ENCODE peak calls at places on chromosomes 3 and 15, in six cellular contexts. W is stomach, I is breast epithelium, K is transverse colon, A is spleen, B is sigmoid colon. C is an unnamed sample. For H3K9me3, the result is how much of the 10 kb centered on the place peaks cover.

GRCh38 chr15:96213896-96214295 is 116.6 kb upstream of the NR2F2 start:
- DNase-seq in W (peak), B (no peak), A (no peak), I (no peak), K (no peak), C (peak)

GRCh38 chr15:70615435-70616310 is 147.7 kb downstream of the UACA start:
- DNase-seq in B (no peak), A (no peak), I (no peak), W (no peak), K (no peak), C (no peak)

GRCh38 chr15:38068600-38068999 is 134.2 kb downstream of the TMCO5A start:
- DNase-seq in K (no peak), I (no peak), B (no peak), W (no peak), A (no peak), C (no peak)

GRCh38 chr3:107117922-107118576 is 259.2 kb upstream of the CCDC54 start:
- DNase-seq in B (no peak), A (no peak), W (no peak), K (no peak), I (no peak), C (no peak)

GRCh38 chr3:17025594-17026139 is 140.9 kb downstream of the PLCL2 start:
- DNase-seq in B (no peak), I (no peak), A (no peak), W (no peak), K (no peak), C (no peak)

GRCh38 chr15:57708047-57708446 is 1.5 kb downstream of the POLR2M start:
- DNase-seq in K (no peak), B (no peak), W (no peak), A (no peak), I (no peak), C (no peak)

GRCh38 chr3:9388142-9388541 is 9.3 kb upstream of the SETD5 start:
- DNase-seq in I (no peak), B (no peak), W (no peak), A (no peak), K (no peak), C (no peak)

GRCh38 chr3:13507791-13508339 is 27.8 kb downstream of the HDAC11 start:
- DNase-seq in W (no peak), K (no peak), A (no peak), I (no peak), B (no peak), C (peak)

GRCh38 chr15:83304861-83305661 is 20.6 kb upstream of the BNC1 start:
- DNase-seq in W (no peak), K (no peak), A (no peak), I (no peak), B (no peak), C (no peak)

GRCh38 chr3:145882416-145882815 is 278.6 kb downstream of the PLOD2 start:
- DNase-seq in W (peak), K (no peak), A (no peak), B (no peak), I (no peak), C (no peak)

GRCh38 chr3:171169443-171169842 is 142.9 kb upstream of the SLC2A2 start:
- DNase-seq in W (no peak), A (no peak), I (no peak), K (no peak), B (no peak), C (no peak)

GRCh38 chr3:117853923-117854322 is 1144.3 kb downstream of the TUSC7 start:
- DNase-seq in I (no peak), W (no peak), A (no peak), B (no peak), K (no peak), C (no peak)

GRCh38 chr3:38283810-38284775 is 2.0 kb downstream of the SLC22A14 start:
- DNase-seq in I (no peak), A (no peak), B (no peak), W (no peak), K (no peak), C (no peak)

GRCh38 chr15:62726461-62726860 is 316.1 kb upstream of the TPM1 start:
- DNase-seq in I (no peak), W (no peak), A (no peak), K (no peak), B (no peak), C (no peak)

GRCh38 chr3:12400795-12401194 is 83.5 kb upstream of the TSEN2 start:
- DNase-seq in W (no peak), K (no peak), A (no peak), I (no peak), B (no peak), C (no peak)

GRCh38 chr3:71684752-71685151 is 40.5 kb downstream of the EIF4E3 start:
- DNase-seq in B (peak), I (no peak), A (no peak), K (no peak), W (no peak), C (peak)

GRCh38 chr3:183619624-183620274 is 15.7 kb upstream of the KLHL24 start:
- DNase-seq in K (no peak), I (no peak), A (no peak), W (no peak), B (no peak), C (no peak)

GRCh38 chr3:136350132-136350531 is 100.0 kb downstream of the PCCB start:
- DNase-seq in W (no peak), B (peak), K (peak), I (no peak), A (no peak), C (no peak)

GRCh38 chr3:57706462-57706861 is 13.6 kb upstream of the DENND6A start:
- DNase-seq in B (no peak), A (no peak), W (no peak), K (no peak), I (no peak), C (no peak)

GRCh38 chr3:160921020-160921635 is 165.1 kb downstream of the PPM1L start:
- DNase-seq in A (no peak), B (no peak), W (peak), K (no peak), I (no peak), C (no peak)

GRCh38 chr15:67680645-67681044 is 138.1 kb downstream of the MAP2K5 start:
- DNase-seq in I (no peak), B (no peak), A (no peak), W (no peak), K (no peak), C (no peak)

GRCh38 chr15:73049564-73050215 is 2.6 kb upstream of the NEO1 start:
- DNase-seq in I (no peak), B (no peak), W (no peak), A (no peak), K (no peak), C (no peak)

GRCh38 chr15:100966997-100967396 is 47.8 kb downstream of the LRRK1 start:
- DNase-seq in W (no peak), B (no peak), K (no peak), I (no peak), A (no peak), C (no peak)

GRCh38 chr3:195908439-195909293 is at the start of gene TNK2:
- DNase-seq in K (peak), W (peak), A (peak), I (no peak), B (peak), C (no peak)

GRCh38 chr15:73001840-73002239 is 50.4 kb upstream of the NEO1 start:
- DNase-seq in K (no peak), I (no peak), A (no peak), B (no peak), W (no peak), C (no peak)

GRCh38 chr15:76381366-76381765 is 44.8 kb downstream of the ISL2 start:
- DNase-seq in I (no peak), W (no peak), K (no peak), B (no peak), A (no peak), C (no peak)

GRCh38 chr3:16134173-16134928 is 40.1 kb upstream of the GALNT15 start:
- DNase-seq in B (no peak), I (no peak), W (no peak), A (no peak), K (no peak), C (no peak)

GRCh38 chr3:191686626-191687025 is 225.7 kb downstream of the PYDC2 start:
- DNase-seq in A (no peak), B (no peak), K (no peak), I (no peak), W (no peak), C (no peak)

GRCh38 chr15:74978503-74978902 is 16.9 kb upstream of the SCAMP5 start:
- DNase-seq in B (no peak), W (no peak), A (peak), K (no peak), I (no peak), C (no peak)

GRCh38 chr3:36786921-36787890 is 22.9 kb upstream of the DCLK3 start:
- DNase-seq in A (no peak), I (no peak), B (no peak), W (no peak), K (no peak), C (no peak)

GRCh38 chr15:99076555-99077308 is 28.1 kb upstream of the SYNM start:
- DNase-seq in I (peak), W (peak), B (peak), K (peak), A (no peak), C (peak)

GRCh38 chr3:170705136-170705535 is 119.3 kb upstream of the SLC7A14 start:
- DNase-seq in W (no peak), K (no peak), A (no peak), B (no peak), I (no peak), C (no peak)

GRCh38 chr3:112043621-112044201 is 9.2 kb downstream of the TMPRSS7 start:
- DNase-seq in I (no peak), B (no peak), W (peak), K (peak), A (no peak), C (peak)

GRCh38 chr15:44606740-44607139 is 56.7 kb downstream of the SPG11 start:
- DNase-seq in K (no peak), I (no peak), A (no peak), W (no peak), B (no peak), C (no peak)

GRCh38 chr15:70870066-70870465 is 16.1 kb upstream of the LARP6 start:
- DNase-seq in W (no peak), B (no peak), I (no peak), K (no peak), A (no peak), C (no peak)

GRCh38 chr3:62065985-62066693 is 307.2 kb downstream of the FEZF2 start:
- DNase-seq in B (no peak), I (no peak), K (no peak), A (no peak), W (no peak), C (no peak)

GRCh38 chr3:15942462-15942861 is 144.7 kb upstream of the ANKRD28 start:
- DNase-seq in A (no peak), I (no peak), W (no peak), K (no peak), B (no peak), C (no peak)

GRCh38 chr15:31396881-31397560 is 70.4 kb downstream of the KLF13 start:
- DNase-seq in W (peak), K (peak), B (peak), A (peak), I (peak), C (peak)
- TF ChIP-seq POLR2AphosphoS5 in W (peak), K (peak), B (peak), A (peak), I (peak), C (peak)

GRCh38 chr3:197749315-197749600 is 425 bp upstream of the FYTTD1 start:
- DNase-seq in I (no peak), B (no peak), W (peak), K (peak), A (no peak), C (peak)

GRCh38 chr3:197749601-197750395 is at the start of gene FYTTD1:
- DNase-seq in W (peak), B (peak), K (peak), I (peak), A (peak), C (peak)

GRCh38 chr3:197748597-197749314 is 927 bp upstream of the FYTTD1 start:
- DNase-seq in A (no peak), K (no peak), I (no peak), W (no peak), B (no peak), C (no peak)

GRCh38 chr3:197746214-197746613 is 3.5 kb upstream of the FYTTD1 start:
- DNase-seq in A (no peak), W (no peak), K (no peak), B (no peak), I (no peak), C (no peak)

DNA sequence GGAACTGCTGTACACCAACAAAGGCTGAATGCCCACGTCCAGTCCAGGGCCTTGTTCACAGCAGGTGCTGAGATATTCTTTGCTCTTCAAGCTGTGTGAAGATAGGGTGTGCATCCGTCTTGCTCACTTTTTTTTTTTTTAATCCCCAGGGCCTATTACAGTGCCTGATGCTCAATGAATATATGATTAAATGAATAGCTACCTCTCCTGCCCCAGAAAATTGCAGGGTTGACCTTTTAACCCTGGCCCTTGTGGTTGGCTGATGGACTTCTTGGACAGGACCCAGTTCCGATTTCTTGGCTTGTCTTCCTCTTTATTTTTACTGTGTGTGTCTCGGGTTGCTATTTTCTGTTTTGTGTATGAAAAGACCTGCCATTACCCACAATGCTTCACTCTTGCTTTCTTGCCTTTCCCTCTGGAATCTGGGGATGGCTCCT is 2.9 kb upstream of the FYTTD1 start:
- DNase-seq in A (no peak), W (no peak), B (no peak), K (no peak), I (no peak), C (no peak)
- H3K4me3 ChIP-seq in A (no peak), W (no peak), B (no peak), K (no peak), I (no peak), C (no peak)

DNA sequence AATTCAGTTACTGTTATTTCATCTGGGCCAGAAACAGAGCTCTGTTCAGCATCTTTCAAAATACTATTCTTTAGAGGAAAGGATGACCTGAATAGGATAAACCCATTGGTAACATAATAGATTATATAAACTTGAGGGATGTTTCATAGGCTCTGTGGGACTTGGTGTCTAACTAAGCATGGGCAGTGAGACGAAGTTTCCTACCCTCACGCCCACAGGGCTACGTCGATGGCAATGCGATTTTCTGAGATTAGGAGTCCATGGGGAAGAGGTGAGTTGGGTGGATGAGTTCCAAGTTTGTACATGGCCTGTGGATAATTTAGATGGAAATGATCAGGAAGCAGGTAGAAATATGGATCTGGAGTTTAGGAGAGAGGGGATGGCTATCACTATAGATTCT is 115.2 kb upstream of the TBL1XR1 start:
- DNase-seq in I (no peak), K (no peak), A (no peak), W (no peak), B (no peak), C (no peak)
- H3K9me3 ChIP-seq in I (under half), K (under half), A (under half), W (under half), B (under half), C (under half)

GRCh38 chr3:120497318-120497717 is 46.5 kb upstream of the FSTL1 start:
- DNase-seq in K (no peak), A (no peak), B (no peak), I (no peak), W (no peak), C (peak)
- TF ChIP-seq POLR2AphosphoS5 in K (no peak), A (no peak), B (no peak), I (no peak), W (no peak), C (peak)

DNA sequence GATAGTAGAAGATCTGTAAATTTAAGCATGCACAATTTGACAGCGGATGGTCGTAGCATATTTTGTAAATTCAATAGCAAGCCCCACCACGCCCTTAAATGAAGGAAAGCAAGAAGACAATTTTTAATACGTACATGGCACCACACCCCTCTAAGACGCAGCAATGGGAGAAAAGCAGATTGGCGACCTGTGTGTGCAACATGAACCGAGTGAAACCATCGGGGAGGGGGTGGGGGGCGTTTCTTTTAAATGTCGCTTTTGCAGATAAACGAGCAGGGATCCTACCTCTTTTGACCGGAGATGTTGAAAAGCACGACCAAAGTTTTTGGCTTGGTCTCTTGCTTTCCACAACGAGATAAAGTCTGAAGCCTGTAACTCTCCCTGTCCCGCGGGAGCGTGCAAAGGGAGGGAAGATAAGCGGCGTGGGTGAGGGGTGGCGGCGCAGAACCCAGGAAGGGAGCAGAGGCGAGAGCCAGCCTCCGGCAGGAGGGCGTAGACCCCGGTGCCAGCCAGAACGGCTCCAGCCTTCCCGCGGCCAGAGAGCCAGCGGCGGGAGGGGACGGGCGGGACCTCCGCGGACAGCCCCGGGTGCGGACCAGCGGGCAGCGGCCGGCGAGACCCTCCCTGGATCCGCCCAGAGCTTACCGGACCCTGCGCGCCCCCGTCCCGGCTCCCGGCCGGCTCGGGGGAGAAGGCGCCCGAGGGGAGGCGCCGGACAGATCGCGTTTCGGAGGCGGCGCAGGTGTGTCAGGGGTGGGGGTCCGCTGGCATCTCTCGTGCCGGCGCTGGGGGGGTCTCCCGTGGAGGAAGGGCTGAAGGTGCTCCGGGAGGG is at the start of gene CHL1:
- DNase-seq in K (no peak), I (no peak), W (no peak), A (peak), B (peak), C (no peak)
- H3K4me3 ChIP-seq in K (peak), I (peak), W (peak), A (peak), B (peak), C (peak)

GRCh38 chr3:1726741-1727140 is 371.9 kb upstream of the CNTN4 start:
- DNase-seq in A (no peak), K (peak), B (no peak), W (no peak), I (no peak), C (no peak)
- H3K9me3 ChIP-seq in A (under half), K (under half), B (under half), W (under half), I (under half), C (under half)

GRCh38 chr3:122680381-122681293 is at the start of gene PARP14:
- DNase-seq in I (peak), W (peak), K (peak), A (peak), B (peak), C (peak)
- TF ChIP-seq POLR2AphosphoS5 in I (peak), W (no peak), K (peak), A (peak), B (peak), C (peak)

GRCh38 chr3:86987421-86987715 is 3.6 kb downstream of the VGLL3 start:
- DNase-seq in A (no peak), B (no peak), I (no peak), W (no peak), K (no peak), C (no peak)
- H3K4me3 ChIP-seq in A (no peak), B (peak), I (peak), W (peak), K (no peak), C (no peak)

GRCh38 chr15:79874242-79874641 is 22.6 kb downstream of the MTHFS start:
- DNase-seq in I (no peak), K (no peak), B (no peak), A (no peak), W (no peak), C (no peak)

GRCh38 chr15:79872358-79873017 is 24.3 kb downstream of the MTHFS start:
- DNase-seq in K (no peak), A (no peak), W (no peak), I (no peak), B (no peak), C (no peak)

GRCh38 chr15:79878078-79878705 is 18.6 kb downstream of the MTHFS start:
- DNase-seq in W (no peak), I (no peak), B (no peak), K (no peak), A (no peak), C (no peak)

GRCh38 chr15:79875213-79875612 is 21.6 kb downstream of the MTHFS start:
- DNase-seq in K (no peak), I (no peak), W (no peak), B (no peak), A (no peak), C (no peak)
- H3K9me3 ChIP-seq in K (under half), I (half or more), W (half or more), B (under half), A (under half), C (under half)

GRCh38 chr3:177812492-177812891 is 615.2 kb upstream of the TBL1XR1 start:
- DNase-seq in I (no peak), K (no peak), B (no peak), W (no peak), A (no peak), C (no peak)

GRCh38 chr3:177813322-177813721 is 616.0 kb upstream of the TBL1XR1 start:
- DNase-seq in B (peak), W (peak), K (no peak), A (no peak), I (no peak), C (peak)

GRCh38 chr3:177810162-177810623 is 612.9 kb upstream of the TBL1XR1 start:
- DNase-seq in A (no peak), I (no peak), B (no peak), W (no peak), K (no peak), C (peak)

GRCh38 chr3:177811111-177811510 is 613.8 kb upstream of the TBL1XR1 start:
- DNase-seq in B (no peak), A (no peak), W (no peak), I (no peak), K (no peak), C (no peak)

DNA sequence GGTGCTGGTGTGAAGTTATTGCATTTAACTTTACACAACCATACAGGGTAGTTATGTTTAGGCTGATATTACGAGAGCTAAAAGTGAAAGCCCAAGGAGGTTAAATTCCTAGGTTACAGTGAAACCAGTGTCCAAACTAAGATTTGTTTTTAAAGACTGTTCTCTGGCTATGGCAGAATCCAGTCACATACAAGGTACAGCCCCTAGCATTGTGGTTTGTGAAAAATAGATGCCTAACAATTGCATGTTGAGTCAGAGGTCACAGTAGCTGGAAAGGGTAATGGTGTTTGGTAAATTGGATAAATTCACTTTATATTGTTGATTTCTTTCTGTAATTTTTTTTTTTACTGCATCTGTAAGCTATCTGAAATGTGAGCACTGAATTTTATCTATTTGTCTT is 614.6 kb upstream of the TBL1XR1 start:
- DNase-seq in B (no peak), K (no peak), I (no peak), W (no peak), A (no peak), C (no peak)
- TF ChIP-seq POLR2AphosphoS5 in B (no peak), K (no peak), I (no peak), W (no peak), A (no peak), C (no peak)